ENCODE peak calls at places on chromosomes 3 and 15, in five cellular contexts. N is HepG2, D is A549, C is K562, T is H1. F is an unnamed sample.

GRCh38 chr15:65926899-65927298 is 57.6 kb downstream of the RAB11A start:
- DNase-seq in N (no peak), D (no peak), C (no peak), T (no peak), F (no peak)

GRCh38 chr15:35112346-35112745 is 27.3 kb upstream of the NANOGP8 start:
- DNase-seq in N (no peak), D (no peak), C (no peak), T (no peak), F (no peak)

GRCh38 chr15:70486451-70487379 is 276.6 kb downstream of the UACA start:
- DNase-seq in N (no peak), D (no peak), C (no peak), T (no peak), F (peak; percentile 89)

GRCh38 chr15:67883228-67883773 is 43.5 kb upstream of the RNU6-1 start:
- DNase-seq in N (no peak), D (no peak), C (peak; percentile 30), T (no peak), F (no peak)

GRCh38 chr3:188092648-188093047 is 61.3 kb upstream of the LPP start:
- DNase-seq in N (no peak), D (no peak), C (no peak), T (no peak), F (peak; percentile 63)

GRCh38 chr3:42790714-42791229 is 13.5 kb downstream of the HIGD1A start:
- DNase-seq in N (peak; percentile 6), D (no peak), C (no peak), T (no peak), F (no peak)

GRCh38 chr3:112974894-112975293 is at the start of gene CD200R1:
- DNase-seq in N (no peak), D (no peak), C (no peak), T (no peak), F (no peak)

GRCh38 chr3:190325923-190326322 is 3.7 kb upstream of the CLDN1 start:
- DNase-seq in N (no peak), D (no peak), C (no peak), T (no peak), F (peak; percentile 54)

GRCh38 chr3:115040673-115041286 is 106.3 kb downstream of the ZBTB20 start:
- DNase-seq in N (peak; percentile 7), D (peak; percentile 33), C (no peak), T (no peak), F (peak; percentile 52)

GRCh38 chr3:144031938-144032337 is 60.3 kb downstream of the DIPK2A start:
- DNase-seq in N (no peak), D (no peak), C (no peak), T (no peak), F (no peak)

GRCh38 chr15:75431250-75431649 is 20.2 kb downstream of the SIN3A start:
- DNase-seq in N (no peak), D (no peak), C (no peak), T (no peak), F (peak; percentile 39)

GRCh38 chr3:180700941-180701340 is 21.7 kb upstream of the CCDC39 start:
- DNase-seq in N (no peak), D (no peak), C (no peak), T (no peak), F (no peak)

GRCh38 chr15:53586815-53587214 is 172.6 kb downstream of the WDR72 start:
- DNase-seq in N (peak; percentile 37), D (peak; percentile 60), C (peak; percentile 26), T (peak; percentile 68), F (no peak)

GRCh38 chr15:66401130-66402021 is 14.7 kb downstream of the MAP2K1 start:
- DNase-seq in N (no peak), D (peak; percentile 45), C (no peak), T (no peak), F (no peak)

GRCh38 chr3:53202331-53203015 is 41.5 kb downstream of the PRKCD start:
- DNase-seq in N (no peak), D (no peak), C (no peak), T (no peak), F (no peak)

GRCh38 chr3:37435572-37435971 is 261.2 kb upstream of the LRRFIP2 start:
- DNase-seq in N (no peak), D (no peak), C (no peak), T (no peak), F (no peak)

GRCh38 chr15:31352911-31353811 is 26.5 kb downstream of the KLF13 start:
- DNase-seq in N (no peak), D (no peak), C (peak; percentile 53), T (no peak), F (peak; percentile 82)

GRCh38 chr3:150975096-150975991 is 2.8 kb upstream of the CLRN1 start:
- DNase-seq in N (no peak), D (no peak), C (no peak), T (no peak), F (no peak)

GRCh38 chr15:99504071-99504822 is 61.5 kb upstream of the MEF2A start:
- DNase-seq in N (no peak), D (no peak), C (no peak), T (no peak), F (no peak)

GRCh38 chr15:83285284-83285978 is 967 bp upstream of the BNC1 start:
- DNase-seq in N (no peak), D (no peak), C (no peak), T (no peak), F (no peak)

GRCh38 chr3:14793126-14793857 is 25.5 kb upstream of the FGD5 start:
- DNase-seq in N (no peak), D (no peak), C (no peak), T (no peak), F (no peak)

GRCh38 chr3:86563358-86563970 is 427.5 kb downstream of the VGLL3 start:
- DNase-seq in N (peak; percentile 34), D (peak; percentile 57), C (peak; percentile 10), T (no peak), F (peak; percentile 47)

GRCh38 chr3:122679467-122680291 is 960 bp upstream of the PARP14 start:
- DNase-seq in N (no peak), D (peak; percentile 10), C (peak; percentile 39), T (no peak), F (peak; percentile 27)

GRCh38 chr15:58447244-58448010 is 15.6 kb downstream of the LIPC start:
- DNase-seq in N (no peak), D (no peak), C (no peak), T (no peak), F (peak; percentile 72)

GRCh38 chr15:37289109-37289765 is 188.9 kb upstream of the MEIS2 start:
- DNase-seq in N (peak; percentile 1), D (peak; percentile 1), C (no peak), T (no peak), F (peak; percentile 5)

GRCh38 chr3:32780735-32781210 is 37.0 kb upstream of the TRIM71 start:
- DNase-seq in N (peak; percentile 85), D (peak; percentile 65), C (peak; percentile 83), T (peak; percentile 98), F (peak; percentile 16)

GRCh38 chr3:15015456-15015855 is 49.7 kb downstream of the MRPS25 start:
- DNase-seq in N (no peak), D (no peak), C (peak; percentile 33), T (no peak), F (peak; percentile 3)

GRCh38 chr3:55896155-55896554 is 409.0 kb upstream of the WNT5A start:
- DNase-seq in N (no peak), D (no peak), C (no peak), T (no peak), F (no peak)

GRCh38 chr15:97235285-97235985 is 725.1 kb upstream of the ARRDC4 start:
- DNase-seq in N (peak; percentile 30), D (peak; percentile 49), C (peak; percentile 48), T (no peak), F (peak; percentile 39)

GRCh38 chr3:55296781-55297180 is 190.3 kb downstream of the WNT5A start:
- DNase-seq in N (no peak), D (no peak), C (no peak), T (no peak), F (no peak)

GRCh38 chr15:60464836-60465630 is 13.9 kb downstream of the ICE2 start:
- DNase-seq in N (no peak), D (no peak), C (no peak), T (no peak), F (no peak)

GRCh38 chr15:60473135-60473534 is 5.8 kb downstream of the ICE2 start:
- DNase-seq in N (no peak), D (no peak), C (no peak), T (no peak), F (no peak)

GRCh38 chr15:60471314-60471713 is 7.6 kb downstream of the ICE2 start:
- DNase-seq in N (no peak), D (peak; percentile 17), C (no peak), T (no peak), F (no peak)

DNA sequence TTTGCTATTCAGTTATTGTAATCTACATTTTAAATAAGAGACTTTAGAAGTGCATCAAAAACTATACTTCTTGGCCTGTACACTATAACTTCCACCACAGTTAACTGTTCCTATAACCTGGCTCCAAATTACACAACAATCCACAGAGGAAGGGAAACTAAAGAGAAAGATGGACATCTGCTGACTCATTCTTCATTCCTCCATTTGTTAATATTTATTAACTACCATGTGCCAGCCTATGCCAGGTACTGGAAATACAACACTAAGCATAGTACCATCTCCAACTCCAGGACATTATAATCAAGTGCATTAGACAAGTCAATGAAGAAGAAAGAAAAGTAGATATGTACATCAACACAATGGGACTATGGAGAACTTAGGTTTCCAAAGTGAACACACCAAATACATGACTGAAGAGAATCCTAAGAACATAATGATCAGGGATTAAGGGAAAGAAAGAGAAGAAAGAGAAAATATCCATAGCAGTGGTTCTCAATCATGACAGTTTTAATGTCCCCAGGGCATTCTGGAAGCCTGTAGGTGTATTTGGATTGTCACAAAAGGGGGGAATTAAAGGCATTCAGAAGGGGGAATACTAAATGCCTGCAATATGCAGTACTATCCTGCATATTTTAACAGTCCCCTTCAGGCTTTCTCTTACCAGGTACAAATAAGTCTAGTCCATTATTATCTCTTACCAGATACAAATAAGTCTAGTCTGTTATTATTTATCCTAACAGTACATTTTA is 8.9 kb downstream of the ICE2 start:
- DNase-seq in N (peak; percentile 21), D (peak; percentile 74), C (no peak), T (no peak), F (peak; percentile 14)
- H3K27ac ChIP-seq in N (no peak overlapping the region), D (peak overlapping the region; percentile 93), C (no peak overlapping the region), T (no peak overlapping the region), F (no peak overlapping the region)

GRCh38 chr15:56929389-56929788 is 10.9 kb downstream of the TCF12 start:
- DNase-seq in N (no peak), D (no peak), C (peak; percentile 22), T (no peak), F (peak; percentile 81)
- TF ChIP-seq MAFK in N (no peak), D (no peak), C (no peak), T (no peak), F (no peak)

GRCh38 chr15:40990789-40991188 is 37.5 kb downstream of the CHAC1 start:
- DNase-seq in N (no peak), D (no peak), C (no peak), T (no peak), F (no peak)
- H3K27ac ChIP-seq in N (no peak overlapping the region), D (no peak overlapping the region), C (no peak overlapping the region), T (no peak overlapping the region), F (no peak overlapping the region)

DNA sequence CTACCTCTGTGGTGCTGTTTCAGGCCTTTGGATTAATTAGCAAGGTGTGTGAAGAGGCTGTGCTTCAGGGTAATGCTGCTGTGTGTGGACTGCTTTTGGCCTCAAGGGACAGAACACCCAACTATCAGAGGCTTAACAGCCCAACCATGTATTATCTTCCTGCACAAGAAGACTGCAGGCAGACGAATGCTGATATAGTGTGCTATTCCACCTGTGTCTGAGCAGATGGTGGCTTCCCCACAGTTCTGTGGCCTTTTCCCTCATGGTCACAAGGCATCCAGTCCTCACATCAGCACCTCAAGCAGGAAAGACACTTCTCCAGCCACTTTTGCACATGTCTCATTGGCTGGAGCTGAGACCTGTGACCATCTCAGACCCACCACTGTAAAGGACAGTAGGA is 76.6 kb downstream of the CHCHD6 start:
- DNase-seq in N (no peak), D (no peak), C (no peak), T (no peak), F (no peak)
- TF ChIP-seq MAFK in N (no peak), D (no peak), C (no peak), T (no peak), F (no peak)

GRCh38 chr3:66723231-66723630 is 222.4 kb upstream of the LRIG1 start:
- DNase-seq in N (no peak), D (no peak), C (no peak), T (no peak), F (peak; percentile 55)
- H3K27ac ChIP-seq in N (no peak overlapping the region), D (no peak overlapping the region), C (no peak overlapping the region), T (no peak overlapping the region), F (peak overlapping the region; percentile 53)

F was measured in IMR-90.